ENCODE peak calls at places on chromosomes 11 and 22, in four cellular contexts. I, M, P and U are unnamed samples.
A peak's percentile ranks its signal among the peaks of the same experiment; 100 is the strongest.

GRCh38 chr22:30876221-30876751 is 92.3 kb downstream of the MORC2 start:
- DNase-seq in I (peak; percentile 56), M (no peak), P (peak; percentile 41), U (no peak)

GRCh38 chr22:43186272-43187170 is at the start of gene TTLL12:
- DNase-seq in I (peak; percentile 75), M (no peak), P (peak; percentile 84), U (no peak)

GRCh38 chr11:24324211-24324610 is 172.6 kb upstream of the LUZP2 start:
- DNase-seq in I (no peak), M (no peak), P (no peak), U (no peak)

GRCh38 chr11:47393163-47394049 is 15.0 kb upstream of the SLC39A13 start:
- DNase-seq in I (peak; percentile 78), M (no peak), P (no peak), U (no peak)

GRCh38 chr11:444397-445144 is 2.8 kb upstream of the ANO9 start:
- DNase-seq in I (no peak), M (no peak), P (no peak), U (no peak)

GRCh38 chr11:80831374-80831773 is 1390.5 kb upstream of the TENM4 start:
- DNase-seq in I (no peak), M (no peak), P (no peak), U (no peak)

GRCh38 chr11:129061466-129062194 is 119.0 kb upstream of the TP53AIP1 start:
- DNase-seq in I (no peak), M (no peak), P (no peak), U (no peak)

GRCh38 chr22:27405672-27406388 is 395.7 kb downstream of the MN1 start:
- DNase-seq in I (no peak), M (peak; percentile 89), P (peak; percentile 82), U (peak; percentile 44)

GRCh38 chr11:28729339-28729738 is 621.2 kb downstream of the METTL15 start:
- DNase-seq in I (no peak), M (no peak), P (no peak), U (no peak)

GRCh38 chr11:102589047-102589459 is 36.1 kb downstream of the MMP20 start:
- DNase-seq in I (no peak), M (no peak), P (no peak), U (no peak)

GRCh38 chr11:102591160-102591718 is 33.9 kb downstream of the MMP20 start:
- DNase-seq in I (no peak), M (no peak), P (no peak), U (no peak)

GRCh38 chr11:102596578-102596977 is 28.6 kb downstream of the MMP20 start:
- DNase-seq in I (no peak), M (no peak), P (no peak), U (no peak)

GRCh38 chr11:102590646-102591045 is 34.5 kb downstream of the MMP20 start:
- DNase-seq in I (no peak), M (no peak), P (no peak), U (no peak)

GRCh38 chr11:102592634-102593581 is 32.2 kb downstream of the MMP20 start:
- DNase-seq in I (no peak), M (no peak), P (peak; percentile 12), U (no peak)
- H3K4me1 ChIP-seq in I (no peaks in the 10 kb centered on the region), M (no peaks in the 10 kb centered on the region), P (no peaks in the 10 kb centered on the region), U (no peaks in the 10 kb centered on the region)

GRCh38 chr11:65857500-65858353 is at the start of gene CFL1:
- DNase-seq in I (peak; percentile 100), M (peak; percentile 96), P (peak; percentile 89), U (peak; percentile 97)
- TF ChIP-seq EP300 in I (no peak), M (peak; percentile 89), P (peak; percentile 20), U (peak; percentile 99)

GRCh38 chr22:44669725-44670027 is 32.3 kb upstream of the PRR5 start:
- DNase-seq in I (no peak), M (peak; percentile 70), P (peak; percentile 69), U (no peak)
- H3K4me1 ChIP-seq in I (no peaks in the 10 kb centered on the region), M (no peaks in the 10 kb centered on the region), P (peaks cover 15% of the 10 kb centered on the region), U (no peaks in the 10 kb centered on the region)

GRCh38 chr22:29308148-29308790 is 1.8 kb downstream of the GAS2L1 start:
- DNase-seq in I (peak; percentile 71), M (peak; percentile 46), P (peak; percentile 24), U (no peak)

GRCh38 chr22:29305836-29306174 is 645 bp upstream of the GAS2L1 start:
- DNase-seq in I (no peak), M (no peak), P (no peak), U (no peak)

GRCh38 chr22:29306175-29306829 is at the start of gene GAS2L1:
- DNase-seq in I (peak; percentile 94), M (peak; percentile 87), P (peak; percentile 96), U (peak; percentile 72)

GRCh38 chr22:29307658-29308147 is 1.3 kb downstream of the GAS2L1 start:
- DNase-seq in I (peak; percentile 61), M (no peak), P (peak; percentile 54), U (no peak)

GRCh38 chr22:29306830-29307657 is 594 bp downstream of the GAS2L1 start:
- DNase-seq in I (peak; percentile 91), M (no peak), P (peak; percentile 93), U (peak; percentile 74)
- TF ChIP-seq EP300 in I (no peak), M (no peak), P (no peak), U (peak; percentile 62)

GRCh38 chr22:11360632-11361031 is 4167.4 kb upstream of the OR11H1 start:
- DNase-seq in I (no peak), M (no peak), P (no peak), U (no peak)
- H3K4me1 ChIP-seq in I (no peaks in the 10 kb centered on the region), M (no peaks in the 10 kb centered on the region), P (no peaks in the 10 kb centered on the region), U (no peaks in the 10 kb centered on the region)

GRCh38 chr11:65555693-65556231 is 2.4 kb downstream of the LTBP3 start:
- DNase-seq in I (peak; percentile 78), M (no peak), P (peak; percentile 64), U (no peak)
- TF ChIP-seq EP300 in I (no peak), M (no peak), P (peak; percentile 63), U (no peak)